ENCODE peak calls at places on chromosomes 3 and 15, in ten cellular contexts. One of them, this sample, is unnamed.

GRCh38 chr3:190318666-190319065 is 3.6 kb downstream of the CLDN1 start:
- DNase-seq in body of pancreas: no peak
- DNase-seq in kidney epithelial cell: no peak
- DNase-seq in psoas muscle: no peak
- DNase-seq in AG09319: no peak
- DNase-seq in tibial artery: no peak
- DNase-seq in progenitor cell of endocrine pancreas: no peak
- DNase-seq in stomach: no peak
- DNase-seq in fibroblast of the aortic adventitia: no peak
- DNase-seq in A549: no peak
- DNase-seq in this sample: no peak

GRCh38 chr3:196995646-196996355 is 27.2 kb upstream of the PIGZ start:
- DNase-seq in AG09319: no peak
- DNase-seq in kidney epithelial cell: no peak
- DNase-seq in progenitor cell of endocrine pancreas: no peak
- DNase-seq in body of pancreas: no peak
- DNase-seq in A549: no peak
- DNase-seq in psoas muscle: no peak
- DNase-seq in fibroblast of the aortic adventitia: no peak
- DNase-seq in tibial artery: peak
- DNase-seq in stomach: no peak
- DNase-seq in this sample: no peak

GRCh38 chr15:78093242-78094020 is 1.1 kb downstream of the SH2D7 start:
- DNase-seq in tibial artery: peak
- DNase-seq in A549: no peak
- DNase-seq in progenitor cell of endocrine pancreas: no peak
- DNase-seq in psoas muscle: no peak
- DNase-seq in AG09319: peak
- DNase-seq in kidney epithelial cell: peak
- DNase-seq in stomach: no peak
- DNase-seq in body of pancreas: no peak
- DNase-seq in fibroblast of the aortic adventitia: peak
- DNase-seq in this sample: no peak

GRCh38 chr15:73982251-73982962 is 9.7 kb downstream of the STOML1 start:
- DNase-seq in A549: no peak
- DNase-seq in kidney epithelial cell: no peak
- DNase-seq in progenitor cell of endocrine pancreas: no peak
- DNase-seq in psoas muscle: peak
- DNase-seq in body of pancreas: peak
- DNase-seq in stomach: peak
- DNase-seq in AG09319: no peak
- DNase-seq in fibroblast of the aortic adventitia: peak
- DNase-seq in tibial artery: peak
- DNase-seq in this sample: no peak

GRCh38 chr3:46058981-46059380 is 31.7 kb upstream of the XCR1 start:
- DNase-seq in tibial artery: no peak
- DNase-seq in progenitor cell of endocrine pancreas: no peak
- DNase-seq in AG09319: no peak
- DNase-seq in fibroblast of the aortic adventitia: no peak
- DNase-seq in stomach: no peak
- DNase-seq in psoas muscle: no peak
- DNase-seq in kidney epithelial cell: no peak
- DNase-seq in body of pancreas: no peak
- DNase-seq in A549: no peak
- DNase-seq in this sample: no peak

GRCh38 chr15:62653122-62653521 is 389.4 kb upstream of the TPM1 start:
- DNase-seq in fibroblast of the aortic adventitia: no peak
- DNase-seq in stomach: no peak
- DNase-seq in psoas muscle: no peak
- DNase-seq in AG09319: no peak
- DNase-seq in kidney epithelial cell: no peak
- DNase-seq in A549: no peak
- DNase-seq in tibial artery: no peak
- DNase-seq in progenitor cell of endocrine pancreas: no peak
- DNase-seq in body of pancreas: no peak
- DNase-seq in this sample: no peak

GRCh38 chr3:188358787-188359493 is 205.0 kb downstream of the LPP start:
- DNase-seq in body of pancreas: no peak
- DNase-seq in fibroblast of the aortic adventitia: no peak
- DNase-seq in AG09319: no peak
- DNase-seq in kidney epithelial cell: no peak
- DNase-seq in psoas muscle: no peak
- DNase-seq in A549: no peak
- DNase-seq in progenitor cell of endocrine pancreas: no peak
- DNase-seq in stomach: no peak
- DNase-seq in tibial artery: no peak
- DNase-seq in this sample: no peak

GRCh38 chr15:45454825-45455224 is 67.7 kb downstream of the SLC30A4 start:
- DNase-seq in stomach: peak
- DNase-seq in kidney epithelial cell: peak
- DNase-seq in fibroblast of the aortic adventitia: peak
- DNase-seq in psoas muscle: peak
- DNase-seq in A549: peak
- DNase-seq in body of pancreas: peak
- DNase-seq in progenitor cell of endocrine pancreas: no peak
- DNase-seq in tibial artery: no peak
- DNase-seq in AG09319: peak
- DNase-seq in this sample: no peak

GRCh38 chr15:67917037-67917436 is 77.2 kb upstream of the RNU6-1 start:
- DNase-seq in kidney epithelial cell: no peak
- DNase-seq in stomach: no peak
- DNase-seq in body of pancreas: peak
- DNase-seq in tibial artery: peak
- DNase-seq in fibroblast of the aortic adventitia: peak
- DNase-seq in A549: peak
- DNase-seq in AG09319: no peak
- DNase-seq in psoas muscle: peak
- DNase-seq in progenitor cell of endocrine pancreas: no peak
- DNase-seq in this sample: no peak

GRCh38 chr3:98333989-98334606 is 19.6 kb upstream of the OR5K4 start:
- DNase-seq in stomach: no peak
- DNase-seq in body of pancreas: no peak
- DNase-seq in AG09319: no peak
- DNase-seq in kidney epithelial cell: no peak
- DNase-seq in progenitor cell of endocrine pancreas: no peak
- DNase-seq in tibial artery: no peak
- DNase-seq in A549: no peak
- DNase-seq in fibroblast of the aortic adventitia: no peak
- DNase-seq in psoas muscle: no peak
- DNase-seq in this sample: no peak

GRCh38 chr3:11009898-11010297 is 17.4 kb downstream of the SLC6A1 start:
- DNase-seq in body of pancreas: no peak
- DNase-seq in A549: no peak
- DNase-seq in stomach: no peak
- DNase-seq in tibial artery: no peak
- DNase-seq in fibroblast of the aortic adventitia: no peak
- DNase-seq in psoas muscle: no peak
- DNase-seq in progenitor cell of endocrine pancreas: no peak
- DNase-seq in AG09319: no peak
- DNase-seq in kidney epithelial cell: no peak
- DNase-seq in this sample: no peak

GRCh38 chr3:11010406-11011165 is 18.0 kb downstream of the SLC6A1 start:
- DNase-seq in body of pancreas: no peak
- DNase-seq in kidney epithelial cell: no peak
- DNase-seq in fibroblast of the aortic adventitia: no peak
- DNase-seq in psoas muscle: no peak
- DNase-seq in stomach: no peak
- DNase-seq in A549: no peak
- DNase-seq in tibial artery: no peak
- DNase-seq in AG09319: no peak
- DNase-seq in progenitor cell of endocrine pancreas: no peak
- DNase-seq in this sample: no peak

GRCh38 chr3:11005686-11006256 is 13.2 kb downstream of the SLC6A1 start:
- DNase-seq in tibial artery: no peak
- DNase-seq in progenitor cell of endocrine pancreas: no peak
- DNase-seq in psoas muscle: no peak
- DNase-seq in stomach: no peak
- DNase-seq in fibroblast of the aortic adventitia: no peak
- DNase-seq in A549: no peak
- DNase-seq in AG09319: no peak
- DNase-seq in kidney epithelial cell: no peak
- DNase-seq in body of pancreas: no peak
- DNase-seq in this sample: no peak

GRCh38 chr3:11006986-11007385 is 14.4 kb downstream of the SLC6A1 start:
- DNase-seq in A549: no peak
- DNase-seq in AG09319: no peak
- DNase-seq in progenitor cell of endocrine pancreas: no peak
- DNase-seq in fibroblast of the aortic adventitia: no peak
- DNase-seq in stomach: no peak
- DNase-seq in tibial artery: no peak
- DNase-seq in kidney epithelial cell: no peak
- DNase-seq in psoas muscle: no peak
- DNase-seq in body of pancreas: no peak
- DNase-seq in this sample: no peak

GRCh38 chr3:11007534-11007933 is 15.0 kb downstream of the SLC6A1 start:
- DNase-seq in tibial artery: no peak
- DNase-seq in body of pancreas: no peak
- DNase-seq in fibroblast of the aortic adventitia: no peak
- DNase-seq in psoas muscle: no peak
- DNase-seq in AG09319: no peak
- DNase-seq in kidney epithelial cell: no peak
- DNase-seq in A549: no peak
- DNase-seq in stomach: no peak
- DNase-seq in progenitor cell of endocrine pancreas: no peak
- DNase-seq in this sample: no peak
- TF ChIP-seq CTCF in tibial artery: no peak
- TF ChIP-seq CTCF in body of pancreas: no peak
- TF ChIP-seq CTCF in fibroblast of the aortic adventitia: no peak
- TF ChIP-seq CTCF in psoas muscle: no peak
- TF ChIP-seq CTCF in AG09319: no peak
- TF ChIP-seq CTCF in kidney epithelial cell: no peak
- TF ChIP-seq CTCF in A549: no peak
- TF ChIP-seq CTCF in stomach: no peak
- TF ChIP-seq CTCF in progenitor cell of endocrine pancreas: peak
- TF ChIP-seq CTCF in this sample: no peak

GRCh38 chr15:35252351-35252865 is 167.3 kb upstream of the NANOGP8 start:
- DNase-seq in psoas muscle: no peak
- DNase-seq in body of pancreas: no peak
- DNase-seq in AG09319: no peak
- DNase-seq in kidney epithelial cell: no peak
- DNase-seq in tibial artery: no peak
- DNase-seq in progenitor cell of endocrine pancreas: no peak
- DNase-seq in A549: no peak
- DNase-seq in fibroblast of the aortic adventitia: no peak
- DNase-seq in stomach: no peak
- DNase-seq in this sample: no peak
- TF ChIP-seq CTCF in psoas muscle: no peak
- TF ChIP-seq CTCF in body of pancreas: no peak
- TF ChIP-seq CTCF in AG09319: no peak
- TF ChIP-seq CTCF in kidney epithelial cell: no peak
- TF ChIP-seq CTCF in tibial artery: no peak
- TF ChIP-seq CTCF in progenitor cell of endocrine pancreas: no peak
- TF ChIP-seq CTCF in A549: no peak
- TF ChIP-seq CTCF in fibroblast of the aortic adventitia: no peak
- TF ChIP-seq CTCF in stomach: no peak
- TF ChIP-seq CTCF in this sample: no peak

GRCh38 chr3:32002536-32003368 is 21.2 kb downstream of the ZNF860 start:
- DNase-seq in progenitor cell of endocrine pancreas: no peak
- DNase-seq in psoas muscle: no peak
- DNase-seq in body of pancreas: no peak
- DNase-seq in tibial artery: no peak
- DNase-seq in fibroblast of the aortic adventitia: no peak
- DNase-seq in stomach: no peak
- DNase-seq in AG09319: no peak
- DNase-seq in kidney epithelial cell: no peak
- DNase-seq in A549: no peak
- DNase-seq in this sample: no peak

GRCh38 chr3:32000877-32001276 is 19.3 kb downstream of the ZNF860 start:
- DNase-seq in tibial artery: no peak
- DNase-seq in kidney epithelial cell: no peak
- DNase-seq in progenitor cell of endocrine pancreas: no peak
- DNase-seq in AG09319: no peak
- DNase-seq in psoas muscle: no peak
- DNase-seq in fibroblast of the aortic adventitia: no peak
- DNase-seq in A549: no peak
- DNase-seq in stomach: no peak
- DNase-seq in body of pancreas: no peak
- DNase-seq in this sample: no peak

GRCh38 chr3:31999902-32000439 is 18.4 kb downstream of the ZNF860 start:
- DNase-seq in kidney epithelial cell: no peak
- DNase-seq in fibroblast of the aortic adventitia: no peak
- DNase-seq in AG09319: no peak
- DNase-seq in psoas muscle: no peak
- DNase-seq in body of pancreas: no peak
- DNase-seq in tibial artery: no peak
- DNase-seq in stomach: no peak
- DNase-seq in A549: no peak
- DNase-seq in progenitor cell of endocrine pancreas: no peak
- DNase-seq in this sample: no peak

GRCh38 chr3:32003380-32003779 is 21.8 kb downstream of the ZNF860 start:
- DNase-seq in tibial artery: no peak
- DNase-seq in fibroblast of the aortic adventitia: no peak
- DNase-seq in stomach: no peak
- DNase-seq in psoas muscle: no peak
- DNase-seq in progenitor cell of endocrine pancreas: no peak
- DNase-seq in body of pancreas: no peak
- DNase-seq in A549: no peak
- DNase-seq in kidney epithelial cell: no peak
- DNase-seq in AG09319: no peak
- DNase-seq in this sample: no peak

DNA sequence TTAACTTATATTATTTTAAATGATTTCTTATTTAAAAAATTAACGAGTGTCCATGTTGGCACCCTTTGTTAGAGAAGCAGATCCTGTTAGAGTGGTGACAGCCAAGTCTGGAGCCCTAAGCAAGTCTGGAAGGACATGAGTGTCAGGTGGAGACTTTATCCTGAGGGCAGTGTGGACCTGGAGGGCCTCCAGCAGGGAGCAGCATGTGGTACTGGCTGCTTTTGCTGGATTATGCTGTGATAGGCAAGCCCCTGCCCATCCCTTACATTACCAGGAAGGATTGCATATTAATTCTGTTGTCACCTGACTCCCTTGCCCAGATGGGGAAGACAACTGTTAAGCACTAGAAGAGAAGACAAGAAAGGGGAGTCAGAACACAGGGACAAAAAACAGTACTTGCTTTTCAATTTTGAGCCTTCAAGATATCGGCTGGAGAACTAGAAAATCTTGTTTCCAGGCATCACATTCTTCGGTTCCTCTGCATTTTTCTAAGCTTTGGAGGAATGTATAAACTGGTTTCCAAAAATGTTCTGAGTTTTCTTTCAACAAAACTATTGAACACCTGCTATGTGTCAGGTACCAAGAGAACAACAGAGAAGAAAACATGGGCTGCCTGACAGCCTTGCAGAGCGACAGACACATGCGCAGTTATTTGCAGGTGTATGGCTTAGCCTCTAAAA is 22.7 kb downstream of the ZNF860 start:
- DNase-seq in A549: peak
- DNase-seq in AG09319: no peak
- DNase-seq in stomach: no peak
- DNase-seq in progenitor cell of endocrine pancreas: no peak
- DNase-seq in kidney epithelial cell: no peak
- DNase-seq in fibroblast of the aortic adventitia: no peak
- DNase-seq in tibial artery: no peak
- DNase-seq in psoas muscle: no peak
- DNase-seq in body of pancreas: no peak
- DNase-seq in this sample: no peak
- TF ChIP-seq CTCF in A549: no peak
- TF ChIP-seq CTCF in AG09319: no peak
- TF ChIP-seq CTCF in stomach: no peak
- TF ChIP-seq CTCF in progenitor cell of endocrine pancreas: peak
- TF ChIP-seq CTCF in kidney epithelial cell: peak
- TF ChIP-seq CTCF in fibroblast of the aortic adventitia: no peak
- TF ChIP-seq CTCF in tibial artery: no peak
- TF ChIP-seq CTCF in psoas muscle: no peak
- TF ChIP-seq CTCF in body of pancreas: no peak
- TF ChIP-seq CTCF in this sample: no peak

GRCh38 chr3:156816091-156816793 is 9.9 kb upstream of the LEKR1 start:
- DNase-seq in kidney epithelial cell: no peak
- DNase-seq in fibroblast of the aortic adventitia: peak
- DNase-seq in progenitor cell of endocrine pancreas: peak
- DNase-seq in AG09319: no peak
- DNase-seq in stomach: peak
- DNase-seq in A549: peak
- DNase-seq in tibial artery: no peak
- DNase-seq in psoas muscle: peak
- DNase-seq in body of pancreas: peak
- DNase-seq in this sample: no peak
- TF ChIP-seq CTCF in kidney epithelial cell: no peak
- TF ChIP-seq CTCF in fibroblast of the aortic adventitia: no peak
- TF ChIP-seq CTCF in progenitor cell of endocrine pancreas: peak
- TF ChIP-seq CTCF in AG09319: no peak
- TF ChIP-seq CTCF in stomach: no peak
- TF ChIP-seq CTCF in A549: no peak
- TF ChIP-seq CTCF in tibial artery: no peak
- TF ChIP-seq CTCF in psoas muscle: peak
- TF ChIP-seq CTCF in body of pancreas: no peak
- TF ChIP-seq CTCF in this sample: no peak

This sample was measured in Panc1.